ENCODE peak calls at places on chromosomes 11 and 22, in eight cellular contexts. D, L, P, Q, I, J, E and G are unnamed samples.

GRCh38 chr11:5736396-5736795 is at the start of gene OR56B1:
- DNase-seq in D (no peak), L (no peak), P (no peak), Q (no peak), I (no peak), J (no peak), E (no peak), G (no peak)

GRCh38 chr11:65129649-65130441 is 4.5 kb downstream of the SYVN1 start:
- DNase-seq in D (no peak), L (no peak), P (no peak), Q (peak; percentile 52), I (peak; percentile 82), J (no peak), E (peak; percentile 57), G (no peak)

GRCh38 chr22:43293661-43294392 is 49.3 kb downstream of the SCUBE1 start:
- DNase-seq in D (no peak), L (peak; percentile 65), P (no peak), Q (peak; percentile 80), I (no peak), J (peak; percentile 39), E (peak; percentile 93), G (no peak)

GRCh38 chr11:134033696-134034491 is 35.0 kb upstream of the JAM3 start:
- DNase-seq in D (peak; percentile 7), L (peak; percentile 89), P (peak; percentile 61), Q (peak; percentile 81), I (peak; percentile 86), J (peak; percentile 88), E (peak; percentile 84), G (peak; percentile 86)

GRCh38 chr11:126106929-126107328 is 44.3 kb upstream of the CDON start:
- DNase-seq in D (no peak), L (no peak), P (no peak), Q (no peak), I (peak; percentile 59), J (no peak), E (no peak), G (no peak)

GRCh38 chr22:30246962-30247376 is 410 bp upstream of the LIF start:
- DNase-seq in D (no peak), L (no peak), P (no peak), Q (no peak), I (no peak), J (no peak), E (no peak), G (no peak)

GRCh38 chr11:63443714-63444113 is 47.3 kb downstream of the PLAAT5 start:
- DNase-seq in D (no peak), L (no peak), P (no peak), Q (no peak), I (no peak), J (no peak), E (no peak), G (no peak)

GRCh38 chr11:43581370-43582023 is 99.0 kb upstream of the HSD17B12 start:
- DNase-seq in D (no peak), L (no peak), P (no peak), Q (no peak), I (no peak), J (no peak), E (no peak), G (no peak)

GRCh38 chr22:48660104-48660794 is 1167.4 kb downstream of the BRD1 start:
- DNase-seq in D (no peak), L (no peak), P (no peak), Q (no peak), I (no peak), J (no peak), E (no peak), G (no peak)

GRCh38 chr11:47164321-47164720 is 12.4 kb downstream of the ARFGAP2 start:
- DNase-seq in D (no peak), L (no peak), P (no peak), Q (no peak), I (no peak), J (no peak), E (no peak), G (no peak)

GRCh38 chr11:128908391-128909246 is 17.5 kb downstream of the KCNJ5 start:
- DNase-seq in D (no peak), L (peak; percentile 42), P (no peak), Q (no peak), I (no peak), J (peak; percentile 67), E (peak; percentile 88), G (peak; percentile 66)

GRCh38 chr11:46112961-46113617 is 8.2 kb downstream of the PHF21A start:
- DNase-seq in D (peak; percentile 61), L (peak; percentile 82), P (peak; percentile 40), Q (no peak), I (no peak), J (peak; percentile 73), E (no peak), G (peak; percentile 46)

GRCh38 chr11:121246021-121246768 is 46.4 kb upstream of the SC5D start:
- DNase-seq in D (no peak), L (no peak), P (no peak), Q (no peak), I (no peak), J (no peak), E (no peak), G (no peak)

GRCh38 chr11:62839050-62840015 is at the start of gene WDR74:
- DNase-seq in D (peak; percentile 97), L (peak; percentile 95), P (peak; percentile 83), Q (peak; percentile 97), I (peak; percentile 100), J (peak; percentile 93), E (peak; percentile 94), G (peak; percentile 90)

GRCh38 chr11:12214751-12215150 is 104.4 kb downstream of the MICAL2 start:
- DNase-seq in D (no peak), L (peak; percentile 80), P (no peak), Q (no peak), I (no peak), J (peak; percentile 68), E (no peak), G (peak; percentile 26)

GRCh38 chr11:120139316-120140069 is 1.6 kb upstream of the TRIM29 start:
- DNase-seq in D (no peak), L (no peak), P (no peak), Q (no peak), I (no peak), J (no peak), E (peak; percentile 56), G (no peak)

GRCh38 chr11:117824571-117825537 is at the start of gene FXYD2:
- DNase-seq in D (no peak), L (no peak), P (no peak), Q (peak; percentile 67), I (peak; percentile 77), J (peak; percentile 72), E (peak; percentile 61), G (no peak)

GRCh38 chr11:126722956-126723664 is 277.5 kb downstream of the KIRREL3 start:
- DNase-seq in D (no peak), L (no peak), P (no peak), Q (no peak), I (no peak), J (no peak), E (no peak), G (no peak)

GRCh38 chr11:68229601-68230000 is 16.5 kb upstream of the KMT5B start:
- DNase-seq in D (no peak), L (no peak), P (no peak), Q (no peak), I (no peak), J (no peak), E (no peak), G (no peak)

GRCh38 chr11:93370260-93370659 is 39.7 kb downstream of the DEUP1 start:
- DNase-seq in D (no peak), L (peak; percentile 25), P (no peak), Q (no peak), I (no peak), J (no peak), E (no peak), G (peak; percentile 62)
- TF ChIP-seq CTCF in D (no peak), L (no peak), P (no peak), Q (no peak), I (no peak), J (no peak), E (no peak), G (no peak)

GRCh38 chr11:777288-778255 is at the start of gene GATD1:
- DNase-seq in D (peak; percentile 93), L (peak; percentile 87), P (no peak), Q (peak; percentile 97), I (peak; percentile 99), J (peak; percentile 90), E (peak; percentile 93), G (peak; percentile 80)
- TF ChIP-seq CTCF in D (no peak), L (no peak), P (no peak), Q (no peak), I (no peak), J (no peak), E (no peak), G (no peak)

DNA sequence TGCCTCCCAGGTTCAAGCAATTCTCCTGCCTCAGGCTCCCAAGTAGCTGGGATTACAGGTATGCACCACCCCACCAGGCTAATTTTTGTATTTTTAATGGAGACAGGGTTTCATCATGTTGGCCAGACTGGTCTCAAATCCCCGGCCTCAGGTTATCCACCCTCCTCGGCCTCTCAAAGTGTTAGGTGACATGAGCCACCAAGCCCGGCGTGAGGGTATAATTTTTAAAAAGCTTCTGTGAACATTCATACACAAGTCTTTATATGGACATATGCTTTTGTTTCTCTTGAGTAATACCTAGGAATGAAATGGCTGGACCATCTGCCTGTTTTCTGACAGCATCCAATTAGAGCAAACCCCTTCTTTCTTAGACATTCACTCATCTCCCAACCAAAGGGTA is 14.3 kb upstream of the NAALAD2 start:
- DNase-seq in D (no peak), L (no peak), P (no peak), Q (no peak), I (no peak), J (no peak), E (no peak), G (no peak)
- TF ChIP-seq CTCF in D (no peak), L (no peak), P (no peak), Q (no peak), I (no peak), J (no peak), E (no peak), G (no peak)

GRCh38 chr11:89405629-89406028 is 85.5 kb downstream of the NOX4 start:
- DNase-seq in D (peak; percentile 15), L (peak; percentile 45), P (no peak), Q (no peak), I (no peak), J (peak; percentile 26), E (no peak), G (no peak)
- TF ChIP-seq CTCF in D (no peak), L (peak; percentile 44), P (peak; percentile 12), Q (no peak), I (no peak), J (peak; percentile 20), E (no peak), G (peak; percentile 69)

GRCh38 chr22:44357962-44358553 is 45.3 kb upstream of the SHISAL1 start:
- DNase-seq in D (no peak), L (no peak), P (peak; percentile 32), Q (peak; percentile 59), I (peak; percentile 19), J (no peak), E (peak; percentile 46), G (no peak)

GRCh38 chr22:44358723-44359440 is 46.1 kb upstream of the SHISAL1 start:
- DNase-seq in D (no peak), L (no peak), P (no peak), Q (peak; percentile 34), I (peak; percentile 41), J (no peak), E (peak; percentile 63), G (no peak)

GRCh38 chr22:44355688-44356070 is 42.9 kb upstream of the SHISAL1 start:
- DNase-seq in D (no peak), L (no peak), P (no peak), Q (peak; percentile 40), I (peak; percentile 44), J (no peak), E (peak; percentile 34), G (no peak)

GRCh38 chr22:44359496-44360110 is 46.9 kb upstream of the SHISAL1 start:
- DNase-seq in D (no peak), L (no peak), P (no peak), Q (peak; percentile 52), I (peak; percentile 53), J (no peak), E (peak; percentile 38), G (no peak)

GRCh38 chr22:44357296-44357961 is 44.7 kb upstream of the SHISAL1 start:
- DNase-seq in D (no peak), L (no peak), P (no peak), Q (no peak), I (peak; percentile 8), J (no peak), E (no peak), G (no peak)
- TF ChIP-seq CTCF in D (no peak), L (peak; percentile 42), P (peak; percentile 27), Q (no peak), I (no peak), J (peak; percentile 17), E (no peak), G (peak; percentile 27)